ENCODE peak calls at places on chromosomes 16 and 17, in seven cellular contexts. K is activated CD8-positive, alpha-beta memory T cell treated with anti-CD3 and anti-CD28 coated beads for 24 hours; A is stimulated activated CD4-positive, alpha-beta T cell treated with anti-CD3 and anti-CD28 coated beads, Interleukin-1b, Interleukin-23, amount 100 ng/mL, for 1 hour; L is kidney tubule cell; M is GF-D8; R is ovary; N is stimulated activated CD8-positive, alpha-beta memory T cell treated with anti-CD3 and anti-CD28 coated beads, Interleukin-12 subunit alpha, Interleukin-12 subunit beta, amount 100 ng/mL, for 1 hour. U is an unnamed sample.
A peak's percentile ranks its signal among the peaks of the same experiment; 100 is the strongest.

GRCh38 chr17:8662973-8663372 is 32.4 kb upstream of the MYH10 start:
- DNase-seq in R (no peak), L (no peak), N (no peak), A (no peak), M (no peak), K (no peak), U (no peak)

GRCh38 chr16:78537511-78537910 is 438.1 kb downstream of the WWOX start:
- DNase-seq in A (no peak), K (no peak), L (no peak), N (no peak), M (no peak), R (no peak), U (no peak)

GRCh38 chr17:38613981-38614779 is 8.4 kb upstream of the SRCIN1 start:
- DNase-seq in K (no peak), R (no peak), N (no peak), L (no peak), A (no peak), M (no peak), U (no peak)

GRCh38 chr16:74570412-74571301 is 36.3 kb downstream of the GLG1 start:
- DNase-seq in K (no peak), N (no peak), R (no peak), L (peak; percentile 72), M (no peak), A (no peak), U (no peak)

GRCh38 chr17:56902350-56902749 is 11.5 kb downstream of the TRIM25 start:
- DNase-seq in N (no peak), A (no peak), L (peak; percentile 95), R (no peak), K (no peak), M (no peak), U (no peak)

GRCh38 chr17:49333806-49334205 is 28.2 kb downstream of the ZNF652 start:
- DNase-seq in N (no peak), R (no peak), M (peak; percentile 17), L (no peak), A (no peak), K (no peak), U (no peak)

GRCh38 chr16:72673118-72673517 is 374.8 kb downstream of the ZFHX3 start:
- DNase-seq in M (no peak), N (no peak), K (no peak), L (no peak), R (no peak), A (no peak), U (no peak)

GRCh38 chr16:68234188-68235104 is 1.5 kb downstream of the ESRP2 start:
- DNase-seq in R (no peak), L (peak; percentile 77), N (no peak), M (peak; percentile 13), A (no peak), K (no peak), U (no peak)

GRCh38 chr16:3182608-3183444 is 5.2 kb upstream of the OR1F1 start:
- DNase-seq in A (no peak), N (no peak), K (peak; percentile 91), M (peak; percentile 26), L (peak; percentile 88), R (no peak), U (no peak)

GRCh38 chr16:85091522-85091910 is 20.8 kb downstream of the CIBAR2 start:
- DNase-seq in L (no peak), K (no peak), M (no peak), A (no peak), N (no peak), R (no peak), U (no peak)